ENCODE peak calls at places on chromosomes 11 and 22, in five cellular contexts. L is prostate gland, F is A549, H is tibial nerve, I is stomach. G is an unnamed sample.

GRCh38 chr22:25213221-25213620 is 6.2 kb upstream of the CRYBB2 start:
- DNase-seq in I (no peak), L (no peak), H (no peak), F (no peak), G (no peak)

GRCh38 chr11:3949132-3949531 is 93.7 kb downstream of the STIM1 start:
- DNase-seq in F (no peak), L (no peak), I (no peak), H (no peak), G (no peak)

GRCh38 chr11:9028591-9028990 is 24.8 kb upstream of the NRIP3 start:
- DNase-seq in F (no peak), I (no peak), H (peak), L (no peak), G (no peak)

GRCh38 chr11:32297629-32298028 is 137.7 kb downstream of the WT1 start:
- DNase-seq in F (peak), I (no peak), L (peak), H (no peak), G (no peak)

GRCh38 chr11:110198031-110198729 is 98.2 kb downstream of the RDX start:
- DNase-seq in L (no peak), I (no peak), F (no peak), H (no peak), G (no peak)

GRCh38 chr11:13949876-13950275 is 12.6 kb upstream of the SPON1 start:
- DNase-seq in F (no peak), I (no peak), H (no peak), L (no peak), G (no peak)

GRCh38 chr11:120807414-120808150 is 216.3 kb upstream of the TBCEL start:
- DNase-seq in F (peak), H (no peak), L (no peak), I (no peak), G (no peak)

GRCh38 chr22:33684059-33684458 is 236.2 kb downstream of the LARGE1 start:
- DNase-seq in H (no peak), L (no peak), I (no peak), F (no peak), G (no peak)

GRCh38 chr11:1372660-1373059 is 17.1 kb upstream of the BRSK2 start:
- DNase-seq in F (no peak), H (no peak), L (no peak), I (no peak), G (no peak)

GRCh38 chr11:30471244-30471643 is 114.9 kb downstream of the MPPED2 start:
- DNase-seq in L (no peak), I (no peak), F (no peak), H (no peak), G (no peak)

GRCh38 chr22:30243671-30244465 is 2.7 kb downstream of the LIF start:
- DNase-seq in L (no peak), H (no peak), I (no peak), F (no peak), G (no peak)

GRCh38 chr22:31947296-31947695 is 3.0 kb downstream of the YWHAH start:
- DNase-seq in L (no peak), I (no peak), F (peak), H (no peak), G (no peak)

GRCh38 chr11:34564807-34565241 is 51.2 kb upstream of the ELF5 start:
- DNase-seq in L (peak), H (no peak), I (no peak), F (no peak), G (no peak)

GRCh38 chr11:134739136-134739535 is 327.1 kb upstream of the B3GAT1 start:
- DNase-seq in F (no peak), L (no peak), I (no peak), H (no peak), G (no peak)

DNA sequence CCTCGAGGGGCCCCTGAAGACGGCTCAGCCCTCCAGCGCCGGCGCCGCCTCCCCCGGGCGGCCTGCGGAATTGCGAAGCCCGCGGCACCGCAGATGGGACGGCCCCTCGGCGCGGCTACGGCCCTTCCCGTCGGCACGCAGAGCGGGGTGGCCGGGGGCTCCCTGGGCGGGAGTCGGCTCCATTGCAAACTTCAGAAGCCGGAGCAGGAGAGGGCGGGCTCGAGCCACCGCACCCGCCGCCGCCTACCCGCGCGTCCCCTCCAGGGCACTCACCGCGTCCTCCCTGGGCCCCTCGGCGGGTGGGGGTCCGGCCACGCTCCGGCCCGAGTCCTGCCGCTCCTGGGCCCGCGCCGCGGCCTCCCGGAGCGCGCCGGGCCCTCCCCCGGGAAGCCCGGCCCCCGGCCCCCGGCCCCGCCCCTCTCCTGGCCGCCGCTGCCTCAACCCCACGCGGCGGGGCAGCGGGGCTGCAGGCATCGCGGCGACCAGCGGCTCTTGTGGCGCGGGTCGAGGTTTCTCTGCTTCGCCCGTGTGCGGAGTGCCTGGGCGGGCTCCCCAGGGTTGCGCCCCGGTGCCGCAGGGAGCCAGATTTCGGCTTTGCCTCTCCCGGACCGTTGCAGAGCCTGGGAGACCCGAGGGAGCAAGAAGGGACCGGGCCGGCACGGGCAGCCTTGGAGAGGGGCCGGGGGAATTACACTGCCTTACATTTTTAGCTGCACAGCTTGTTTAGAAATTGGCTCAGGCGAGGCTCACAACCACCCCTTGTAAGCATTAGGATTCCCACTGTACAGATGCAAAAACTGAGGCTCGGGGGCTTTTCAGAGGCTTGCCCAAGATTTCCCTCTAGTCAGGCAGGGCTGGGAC is at the start of gene PACSIN3:
- DNase-seq in I (peak), F (peak), H (no peak), L (no peak), G (peak)
- TF ChIP-seq POLR2A in I (no peak), F (peak), H (peak), L (peak), G (peak)

GRCh38 chr11:72460091-72460647 is 25.8 kb upstream of the CLPB start:
- DNase-seq in F (no peak), I (no peak), H (no peak), L (no peak), G (no peak)

GRCh38 chr11:72451836-72452376 is 17.6 kb upstream of the CLPB start:
- DNase-seq in L (no peak), H (no peak), F (no peak), I (no peak), G (no peak)

GRCh38 chr11:72456651-72457050 is 22.3 kb upstream of the CLPB start:
- DNase-seq in I (no peak), F (no peak), H (no peak), L (no peak), G (no peak)

GRCh38 chr11:72454791-72455190 is 20.5 kb upstream of the CLPB start:
- DNase-seq in H (no peak), L (no peak), I (no peak), F (no peak), G (no peak)
- TF ChIP-seq CTCF in H (no peak), L (no peak), I (no peak), F (peak), G (no peak)

DNA sequence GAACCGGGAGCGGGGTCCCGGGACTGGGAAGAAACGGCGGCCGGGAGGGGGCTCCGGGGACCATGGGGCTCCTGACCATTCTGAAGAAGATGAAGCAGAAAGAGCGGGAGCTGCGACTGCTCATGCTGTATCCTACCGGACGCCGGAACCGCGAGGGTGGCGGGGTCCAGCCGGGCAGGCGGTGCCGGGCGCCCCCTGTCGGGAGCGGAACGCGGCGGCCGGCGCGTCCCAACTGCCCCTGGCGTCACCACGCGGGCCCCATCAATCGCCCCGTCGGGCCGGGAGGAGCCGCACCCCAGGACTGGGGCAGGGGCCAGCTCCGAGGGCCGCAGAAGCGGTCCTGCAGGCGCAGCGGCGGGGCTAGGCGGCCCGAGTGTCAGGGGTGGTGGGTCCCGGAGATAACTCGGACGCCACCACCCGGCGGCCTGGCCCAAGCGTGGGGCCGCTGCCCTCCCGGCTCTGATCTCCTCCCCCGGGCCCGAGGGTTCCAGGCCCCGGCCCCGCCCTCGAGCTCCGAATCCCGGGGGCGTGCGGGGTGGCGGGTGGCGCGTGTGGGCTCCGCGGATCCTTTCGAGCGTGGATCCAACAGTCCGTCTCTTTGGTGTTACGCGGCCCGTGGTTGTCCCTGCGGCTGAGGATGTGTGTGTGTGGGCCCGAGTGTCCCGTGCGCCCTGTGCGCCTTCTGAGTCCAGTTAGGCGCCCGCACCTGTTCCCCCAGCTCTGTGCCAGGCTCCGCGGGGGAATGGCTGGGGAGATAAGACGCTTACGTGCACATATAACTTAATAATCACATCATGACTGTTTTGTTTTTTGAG is at the start of gene ARL2:
- DNase-seq in H (no peak), L (peak), I (peak), F (no peak), G (no peak)
- TF ChIP-seq POLR2A in H (no peak), L (no peak), I (no peak), F (peak), G (peak)

GRCh38 chr11:119486691-119487259 is 63.8 kb upstream of the THY1 start:
- DNase-seq in H (no peak), L (no peak), F (no peak), I (peak), G (no peak)

GRCh38 chr11:119486016-119486415 is 63.0 kb upstream of the THY1 start:
- DNase-seq in L (no peak), H (no peak), F (no peak), I (no peak), G (no peak)

GRCh38 chr11:119483881-119484371 is 61.0 kb upstream of the THY1 start:
- DNase-seq in H (no peak), L (no peak), I (no peak), F (no peak), G (no peak)

GRCh38 chr11:119483341-119483880 is 60.4 kb upstream of the THY1 start:
- DNase-seq in F (no peak), L (no peak), H (no peak), I (peak), G (no peak)

GRCh38 chr11:119484741-119485605 is 62.0 kb upstream of the THY1 start:
- DNase-seq in L (no peak), H (no peak), F (no peak), I (peak), G (no peak)
- TF ChIP-seq CTCF in L (no peak), H (no peak), F (no peak), I (no peak), G (no peak)

G was measured in ovary.